ENCODE peak calls at places on chromosome 9, in five cellular contexts. Q is NCI-H510A treated with DMSO at 0.1 percent for 48 hours, P is PC-3, I is hippocampal formation, D is NCI-H226. Y is an unnamed sample.
A peak's percentile ranks its signal among the peaks of the same experiment; 100 is the strongest.

GRCh38 chr9:96413312-96414221 is 4.6 kb downstream of the ZNF367 start:
- DNase-seq in Q (no peak), P (no peak), I (peak; percentile 32), D (no peak), Y (no peak)

GRCh38 chr9:13351768-13352386 is 72.4 kb upstream of the MPDZ start:
- DNase-seq in Q (peak; percentile 19), P (peak; percentile 59), I (no peak), D (peak; percentile 12), Y (no peak)

GRCh38 chr9:132412089-132412488 is 2.1 kb downstream of the CFAP77 start:
- DNase-seq in Q (peak; percentile 16), P (peak; percentile 31), I (no peak), D (no peak), Y (peak; percentile 39)

GRCh38 chr9:21029661-21030060 is 1.8 kb downstream of the HACD4 start:
- DNase-seq in Q (no peak), P (no peak), I (no peak), D (no peak), Y (no peak)

GRCh38 chr9:96450613-96451544 is 910 bp downstream of the HABP4 start:
- DNase-seq in Q (peak; percentile 51), P (peak; percentile 48), I (no peak), D (no peak), Y (peak; percentile 55)

GRCh38 chr9:131668439-131669233 is 71.2 kb downstream of the RAPGEF1 start:
- DNase-seq in Q (peak; percentile 32), P (peak; percentile 53), I (no peak), D (peak; percentile 17), Y (no peak)

GRCh38 chr9:107044872-107045271 is 181.9 kb downstream of the ZNF462 start:
- DNase-seq in Q (no peak), P (peak; percentile 11), I (no peak), D (no peak), Y (peak; percentile 14)

GRCh38 chr9:132663851-132664250 is 5.9 kb downstream of the DDX31 start:
- DNase-seq in Q (no peak), P (no peak), I (no peak), D (no peak), Y (no peak)

GRCh38 chr9:126222835-126223431 is 103.7 kb upstream of the MVB12B start:
- DNase-seq in Q (no peak), P (no peak), I (no peak), D (no peak), Y (no peak)

GRCh38 chr9:90219548-90220118 is 423.0 kb downstream of the DIRAS2 start:
- DNase-seq in Q (no peak), P (peak; percentile 3), I (no peak), D (no peak), Y (no peak)

GRCh38 chr9:17734674-17735073 is 155.8 kb downstream of the SH3GL2 start:
- DNase-seq in Q (no peak), P (peak; percentile 75), I (no peak), D (no peak), Y (peak; percentile 12)

GRCh38 chr9:121541945-121542344 is 42.3 kb upstream of the GGTA1 start:
- DNase-seq in Q (no peak), P (no peak), I (no peak), D (no peak), Y (no peak)

GRCh38 chr9:7237473-7238243 is 479.9 kb downstream of the KDM4C start:
- DNase-seq in Q (peak; percentile 43), P (no peak), I (no peak), D (peak; percentile 55), Y (peak; percentile 45)

GRCh38 chr9:77712533-77713130 is 64.5 kb upstream of the GNA14 start:
- DNase-seq in Q (no peak), P (peak; percentile 67), I (no peak), D (peak; percentile 91), Y (no peak)

GRCh38 chr9:1434082-1434481 is 383.9 kb downstream of the DMRT2 start:
- DNase-seq in Q (no peak), P (peak; percentile 31), I (no peak), D (no peak), Y (no peak)

GRCh38 chr9:3956081-3956701 is 343.7 kb downstream of the GLIS3 start:
- DNase-seq in Q (no peak), P (no peak), I (no peak), D (no peak), Y (no peak)

GRCh38 chr9:112489039-112489546 is 2.5 kb downstream of the KIAA1958 start:
- DNase-seq in Q (peak; percentile 35), P (no peak), I (peak; percentile 5), D (no peak), Y (no peak)

GRCh38 chr9:79686381-79687130 is 114.8 kb downstream of the TLE4 start:
- DNase-seq in Q (no peak), P (peak; percentile 35), I (no peak), D (no peak), Y (no peak)

GRCh38 chr9:83141887-83142286 is 78.9 kb upstream of the RASEF start:
- DNase-seq in Q (no peak), P (no peak), I (no peak), D (no peak), Y (no peak)

GRCh38 chr9:132506907-132507669 is 75.3 kb upstream of the BARHL1 start:
- DNase-seq in Q (no peak), P (peak; percentile 23), I (no peak), D (no peak), Y (no peak)

GRCh38 chr9:37916471-37917314 is 12.8 kb upstream of the SLC25A51 start:
- DNase-seq in Q (no peak), P (no peak), I (peak; percentile 38), D (no peak), Y (no peak)

GRCh38 chr9:20242767-20243166 is 379.5 kb downstream of the MLLT3 start:
- DNase-seq in Q (no peak), P (no peak), I (no peak), D (no peak), Y (no peak)

GRCh38 chr9:130246126-130246525 is 19.4 kb upstream of the HMCN2 start:
- DNase-seq in Q (no peak), P (no peak), I (no peak), D (no peak), Y (no peak)

GRCh38 chr9:34493972-34494535 is 28.7 kb downstream of the ENHO start:
- DNase-seq in Q (no peak), P (peak; percentile 34), I (no peak), D (peak; percentile 18), Y (peak; percentile 77)

GRCh38 chr9:101184813-101185278 is 156.3 kb downstream of the PLPPR1 start:
- DNase-seq in Q (peak; percentile 17), P (no peak), I (no peak), D (no peak), Y (no peak)

GRCh38 chr9:138052322-138052615 is 174.7 kb downstream of the CACNA1B start:
- DNase-seq in Q (no peak), P (no peak), I (no peak), D (no peak), Y (no peak)

GRCh38 chr9:114889802-114890224 is 40.6 kb downstream of the TNFSF8 start:
- DNase-seq in Q (peak; percentile 58), P (peak; percentile 33), I (no peak), D (no peak), Y (no peak)

GRCh38 chr9:131595771-131596743 is 50.7 kb downstream of the PRRT1B start:
- DNase-seq in Q (no peak), P (no peak), I (no peak), D (no peak), Y (no peak)